ENCODE peak calls at places on chromosomes 12 and 14, in four cellular contexts. O is foreskin fibroblast, M is pons, S is brain pericyte. W is an unnamed sample.

GRCh38 chr14:91731018-91731417 is 868 bp downstream of the CATSPERB start:
- DNase-seq in M (no peak), S (no peak), O (no peak), W (no peak)

GRCh38 chr12:42266579-42267230 is 28.7 kb upstream of the YAF2 start:
- DNase-seq in O (no peak), M (no peak), S (no peak), W (no peak)

GRCh38 chr14:70890842-70891442 is 16.3 kb upstream of the PCNX1 start:
- DNase-seq in S (no peak), M (no peak), O (no peak), W (no peak)

GRCh38 chr12:41018010-41018409 is 170.1 kb upstream of the PDZRN4 start:
- DNase-seq in M (no peak), O (no peak), S (no peak), W (no peak)

GRCh38 chr12:122726056-122726558 is 4.5 kb downstream of the HCAR1 start:
- DNase-seq in M (peak; percentile 45), O (no peak), S (no peak), W (no peak)

GRCh38 chr14:102947321-102948103 is 25.0 kb downstream of the AMN start:
- DNase-seq in O (no peak), M (no peak), S (no peak), W (no peak)

GRCh38 chr12:85725991-85726390 is 110.2 kb downstream of the RASSF9 start:
- DNase-seq in M (no peak), S (no peak), O (peak; percentile 60), W (no peak)

GRCh38 chr14:29898470-29898869 is 29.2 kb downstream of the PRKD1 start:
- DNase-seq in S (no peak), M (no peak), O (no peak), W (no peak)

GRCh38 chr14:94019329-94019728 is 6.8 kb upstream of the OTUB2 start:
- DNase-seq in M (no peak), O (no peak), S (no peak), W (no peak)

GRCh38 chr12:31257784-31258183 is 68.2 kb downstream of the SINHCAF start:
- DNase-seq in S (no peak), M (no peak), O (no peak), W (no peak)

GRCh38 chr14:38868415-38869290 is 234.4 kb downstream of the SEC23A start:
- DNase-seq in S (no peak), O (no peak), M (no peak), W (no peak)

GRCh38 chr14:21668377-21668776 is 5.2 kb downstream of the OR4E1 start:
- DNase-seq in O (peak; percentile 76), S (no peak), M (no peak), W (no peak)

GRCh38 chr12:131929530-131930456 is 717 bp downstream of the PUS1 start:
- DNase-seq in M (no peak), S (no peak), O (peak; percentile 54), W (no peak)

GRCh38 chr14:69807192-69807591 is 10.2 kb upstream of the SLC10A1 start:
- DNase-seq in O (no peak), M (no peak), S (no peak), W (no peak)

GRCh38 chr12:10182662-10183061 is 3.8 kb downstream of the TMEM52B start:
- DNase-seq in S (no peak), M (no peak), O (peak; percentile 75), W (no peak)

GRCh38 chr12:56087220-56087619 is 7.3 kb downstream of the ERBB3 start:
- DNase-seq in O (peak; percentile 44), M (peak; percentile 49), S (no peak), W (no peak)

GRCh38 chr14:72887514-72887913 is 6.4 kb downstream of the DPF3 start:
- DNase-seq in O (no peak), S (no peak), M (no peak), W (no peak)

GRCh38 chr14:100765296-100765695 is 38.6 kb downstream of the DLK1 start:
- DNase-seq in M (no peak), S (no peak), O (no peak), W (no peak)

W was measured in SIG-M5.